ENCODE peak calls at places on chromosomes 12 and 14, in five cellular contexts. One of them, this sample, is unnamed.

GRCh38 chr12:41365653-41366131 is 177.6 kb downstream of the PDZRN4 start:
- DNase-seq in OCI-M1: no peak
- DNase-seq in mammary epithelial cell: no peak
- DNase-seq in omental fat pad: no peak
- DNase-seq in NCI-H1092: peak
- DNase-seq in this sample: no peak

GRCh38 chr12:768434-768833 is 16.1 kb downstream of the WNK1 start:
- DNase-seq in OCI-M1: no peak
- DNase-seq in mammary epithelial cell: no peak
- DNase-seq in omental fat pad: no peak
- DNase-seq in NCI-H1092: no peak
- DNase-seq in this sample: no peak

GRCh38 chr14:73886449-73887115 is at the start of gene ZNF410:
- DNase-seq in OCI-M1: peak
- DNase-seq in mammary epithelial cell: peak
- DNase-seq in omental fat pad: peak
- DNase-seq in NCI-H1092: peak
- DNase-seq in this sample: peak

GRCh38 chr12:108694812-108695278 is 36.5 kb downstream of the CORO1C start:
- DNase-seq in OCI-M1: no peak
- DNase-seq in mammary epithelial cell: peak
- DNase-seq in omental fat pad: no peak
- DNase-seq in NCI-H1092: no peak
- DNase-seq in this sample: no peak

GRCh38 chr12:86663691-86664090 is 407.5 kb upstream of the MGAT4C start:
- DNase-seq in OCI-M1: peak
- DNase-seq in mammary epithelial cell: no peak
- DNase-seq in omental fat pad: no peak
- DNase-seq in NCI-H1092: no peak
- DNase-seq in this sample: no peak

GRCh38 chr12:130436741-130437501 is 99.2 kb downstream of the PIWIL1 start:
- DNase-seq in OCI-M1: no peak
- DNase-seq in mammary epithelial cell: no peak
- DNase-seq in omental fat pad: no peak
- DNase-seq in NCI-H1092: no peak
- DNase-seq in this sample: no peak

GRCh38 chr12:29709641-29710040 is 74.1 kb downstream of the TMTC1 start:
- DNase-seq in OCI-M1: no peak
- DNase-seq in mammary epithelial cell: no peak
- DNase-seq in omental fat pad: no peak
- DNase-seq in NCI-H1092: no peak
- DNase-seq in this sample: no peak

GRCh38 chr14:96915478-96915877 is 118.3 kb downstream of the VRK1 start:
- DNase-seq in OCI-M1: no peak
- DNase-seq in mammary epithelial cell: no peak
- DNase-seq in omental fat pad: no peak
- DNase-seq in NCI-H1092: no peak
- DNase-seq in this sample: no peak

GRCh38 chr14:59582845-59583509 is 6.4 kb upstream of the CCDC175 start:
- DNase-seq in OCI-M1: peak
- DNase-seq in mammary epithelial cell: no peak
- DNase-seq in omental fat pad: no peak
- DNase-seq in NCI-H1092: no peak
- DNase-seq in this sample: no peak

GRCh38 chr12:100927825-100928224 is 133.2 kb downstream of the ANO4 start:
- DNase-seq in OCI-M1: no peak
- DNase-seq in mammary epithelial cell: peak
- DNase-seq in omental fat pad: no peak
- DNase-seq in NCI-H1092: no peak
- DNase-seq in this sample: no peak

GRCh38 chr12:116880817-116881324 is 370 bp downstream of the HRK start:
- DNase-seq in OCI-M1: peak
- DNase-seq in mammary epithelial cell: peak
- DNase-seq in omental fat pad: no peak
- DNase-seq in NCI-H1092: peak
- DNase-seq in this sample: peak

GRCh38 chr12:91381309-91381804 is 198.7 kb upstream of the DCN start:
- DNase-seq in OCI-M1: no peak
- DNase-seq in mammary epithelial cell: peak
- DNase-seq in omental fat pad: no peak
- DNase-seq in NCI-H1092: no peak
- DNase-seq in this sample: peak

GRCh38 chr14:99686557-99687283 is 2.6 kb downstream of the CYP46A1 start:
- DNase-seq in OCI-M1: no peak
- DNase-seq in mammary epithelial cell: no peak
- DNase-seq in omental fat pad: no peak
- DNase-seq in NCI-H1092: no peak
- DNase-seq in this sample: no peak

GRCh38 chr14:88791629-88792571 is 853 bp downstream of the EML5 start:
- DNase-seq in OCI-M1: no peak
- DNase-seq in mammary epithelial cell: peak
- DNase-seq in omental fat pad: no peak
- DNase-seq in NCI-H1092: peak
- DNase-seq in this sample: no peak

GRCh38 chr14:103545915-103546650 is 16.4 kb downstream of the BAG5 start:
- DNase-seq in OCI-M1: no peak
- DNase-seq in mammary epithelial cell: no peak
- DNase-seq in omental fat pad: no peak
- DNase-seq in NCI-H1092: no peak
- DNase-seq in this sample: no peak

GRCh38 chr12:125124320-125124966 is 59.2 kb downstream of the AACS start:
- DNase-seq in OCI-M1: no peak
- DNase-seq in mammary epithelial cell: peak
- DNase-seq in omental fat pad: no peak
- DNase-seq in NCI-H1092: no peak
- DNase-seq in this sample: no peak

GRCh38 chr14:92481386-92481785 is 32.2 kb upstream of the RIN3 start:
- DNase-seq in OCI-M1: no peak
- DNase-seq in mammary epithelial cell: no peak
- DNase-seq in omental fat pad: no peak
- DNase-seq in NCI-H1092: no peak
- DNase-seq in this sample: no peak

GRCh38 chr12:77058740-77059139 is 6.6 kb downstream of the E2F7 start:
- DNase-seq in OCI-M1: no peak
- DNase-seq in mammary epithelial cell: peak
- DNase-seq in omental fat pad: no peak
- DNase-seq in NCI-H1092: no peak
- DNase-seq in this sample: no peak

GRCh38 chr14:67510836-67511235 is 22.3 kb upstream of the PLEKHH1 start:
- DNase-seq in OCI-M1: no peak
- DNase-seq in mammary epithelial cell: no peak
- DNase-seq in omental fat pad: no peak
- DNase-seq in NCI-H1092: no peak
- DNase-seq in this sample: no peak

GRCh38 chr14:21206753-21207684 is 51.2 kb upstream of the OR5AU1 start:
- DNase-seq in OCI-M1: no peak
- DNase-seq in mammary epithelial cell: no peak
- DNase-seq in omental fat pad: no peak
- DNase-seq in NCI-H1092: no peak
- DNase-seq in this sample: no peak

GRCh38 chr12:127489055-127489454 is 777.9 kb upstream of the TMEM132C start:
- DNase-seq in OCI-M1: peak
- DNase-seq in mammary epithelial cell: no peak
- DNase-seq in omental fat pad: no peak
- DNase-seq in NCI-H1092: no peak
- DNase-seq in this sample: no peak

GRCh38 chr14:97107070-97107469 is 309.9 kb downstream of the VRK1 start:
- DNase-seq in OCI-M1: no peak
- DNase-seq in mammary epithelial cell: no peak
- DNase-seq in omental fat pad: no peak
- DNase-seq in NCI-H1092: no peak
- DNase-seq in this sample: no peak

GRCh38 chr12:11660624-11661023 is 11.2 kb downstream of the ETV6 start:
- DNase-seq in OCI-M1: no peak
- DNase-seq in mammary epithelial cell: no peak
- DNase-seq in omental fat pad: no peak
- DNase-seq in NCI-H1092: no peak
- DNase-seq in this sample: no peak

GRCh38 chr12:24661657-24662096 is 287.2 kb downstream of the BCAT1 start:
- DNase-seq in OCI-M1: peak
- DNase-seq in mammary epithelial cell: peak
- DNase-seq in omental fat pad: peak
- DNase-seq in NCI-H1092: no peak
- DNase-seq in this sample: no peak

GRCh38 chr12:123961585-123961984 is 11.0 kb downstream of the CCDC92 start:
- DNase-seq in OCI-M1: no peak
- DNase-seq in mammary epithelial cell: no peak
- DNase-seq in omental fat pad: no peak
- DNase-seq in NCI-H1092: no peak
- DNase-seq in this sample: no peak

GRCh38 chr14:22319526-22320352 is 269.3 kb downstream of the DAD1 start:
- DNase-seq in OCI-M1: peak
- DNase-seq in mammary epithelial cell: peak
- DNase-seq in omental fat pad: no peak
- DNase-seq in NCI-H1092: peak
- DNase-seq in this sample: peak

GRCh38 chr14:105938959-105939358 is 412.6 kb downstream of the TMEM121 start:
- DNase-seq in OCI-M1: no peak
- DNase-seq in mammary epithelial cell: no peak
- DNase-seq in omental fat pad: no peak
- DNase-seq in NCI-H1092: no peak
- DNase-seq in this sample: no peak

GRCh38 chr12:23560611-23561010 is 388.9 kb downstream of the SOX5 start:
- DNase-seq in OCI-M1: no peak
- DNase-seq in mammary epithelial cell: no peak
- DNase-seq in omental fat pad: no peak
- DNase-seq in NCI-H1092: no peak
- DNase-seq in this sample: no peak

GRCh38 chr14:33475623-33476022 is 475.3 kb downstream of the EGLN3 start:
- DNase-seq in OCI-M1: peak
- DNase-seq in mammary epithelial cell: peak
- DNase-seq in omental fat pad: no peak
- DNase-seq in NCI-H1092: peak
- DNase-seq in this sample: no peak

GRCh38 chr12:26636710-26637328 is 196.2 kb downstream of the ITPR2 start:
- DNase-seq in OCI-M1: no peak
- DNase-seq in mammary epithelial cell: peak
- DNase-seq in omental fat pad: no peak
- DNase-seq in NCI-H1092: no peak
- DNase-seq in this sample: no peak

GRCh38 chr12:98002887-98003493 is 512.4 kb upstream of the TMPO start:
- DNase-seq in OCI-M1: peak
- DNase-seq in mammary epithelial cell: peak
- DNase-seq in omental fat pad: no peak
- DNase-seq in NCI-H1092: peak
- DNase-seq in this sample: peak

GRCh38 chr14:54698501-54698900 is 131.6 kb downstream of the SAMD4A start:
- DNase-seq in OCI-M1: no peak
- DNase-seq in mammary epithelial cell: no peak
- DNase-seq in omental fat pad: no peak
- DNase-seq in NCI-H1092: no peak
- DNase-seq in this sample: no peak

GRCh38 chr12:122327494-122328385 is 61.4 kb upstream of the VPS33A start:
- DNase-seq in OCI-M1: no peak
- DNase-seq in mammary epithelial cell: no peak
- DNase-seq in omental fat pad: no peak
- DNase-seq in NCI-H1092: no peak
- DNase-seq in this sample: no peak

GRCh38 chr14:21231020-21231652 is 38.1 kb downstream of the HNRNPC start:
- DNase-seq in OCI-M1: no peak
- DNase-seq in mammary epithelial cell: no peak
- DNase-seq in omental fat pad: no peak
- DNase-seq in NCI-H1092: no peak
- DNase-seq in this sample: no peak

GRCh38 chr12:92538970-92539749 is 163.6 kb upstream of the PLEKHG7 start:
- DNase-seq in OCI-M1: peak
- DNase-seq in mammary epithelial cell: peak
- DNase-seq in omental fat pad: no peak
- DNase-seq in NCI-H1092: no peak
- DNase-seq in this sample: peak

GRCh38 chr14:105865904-105866840 is 339.8 kb downstream of the TMEM121 start:
- DNase-seq in OCI-M1: no peak
- DNase-seq in mammary epithelial cell: no peak
- DNase-seq in omental fat pad: no peak
- DNase-seq in NCI-H1092: no peak
- DNase-seq in this sample: no peak